ENCODE peak calls at places on chromosomes 4 and X, in four cellular contexts. L is activated T-helper 1 cell treated with anti-CD3 and anti-CD28 coated beads, Interleukin-2, amount 50 U/mL, for 16 hours; X is germinal center; P is progenitor cell of endocrine pancreas. N is an unnamed sample.

GRCh38 chr4:140141196-140141845 is 12.7 kb downstream of the MAML3 start:
- DNase-seq in L (no peak), P (no peak), X (no peak), N (no peak)

GRCh38 chr4:20520901-20521300 is 179.4 kb upstream of the PACRGL start:
- DNase-seq in X (no peak), P (no peak), L (no peak), N (no peak)

GRCh38 chr4:48673537-48673936 is 106.5 kb downstream of the FRYL start:
- DNase-seq in X (no peak), L (no peak), P (no peak), N (no peak)

GRCh38 chrX:140447150-140447549 is 57.7 kb downstream of the SOX3 start:
- DNase-seq in P (no peak), L (no peak), X (no peak), N (no peak)

GRCh38 chr4:70463335-70463734 is 8.7 kb upstream of the MUC7 start:
- DNase-seq in X (no peak), P (no peak), L (no peak), N (peak; percentile 7)

GRCh38 chr4:1198070-1198844 is 25.9 kb upstream of the SPON2 start:
- DNase-seq in L (peak; percentile 1), X (no peak), P (no peak), N (no peak)

GRCh38 chrX:103413981-103414380 is 37.6 kb downstream of the BEX3 start:
- DNase-seq in X (no peak), L (no peak), P (no peak), N (no peak)

GRCh38 chr4:7905461-7905915 is 34.2 kb downstream of the AFAP1 start:
- DNase-seq in P (no peak), X (no peak), L (no peak), N (no peak)

GRCh38 chrX:12704706-12705105 is 86.5 kb upstream of the PRPS2 start:
- DNase-seq in X (no peak), P (no peak), L (no peak), N (no peak)

GRCh38 chr4:15104825-15105224 is 102.5 kb downstream of the CPEB2 start:
- DNase-seq in P (no peak), L (no peak), X (no peak), N (no peak)

GRCh38 chr4:36420111-36420679 is 138.8 kb downstream of the DTHD1 start:
- DNase-seq in P (no peak), L (no peak), X (no peak), N (no peak)

GRCh38 chr4:109945056-109945455 is 32.4 kb downstream of the EGF start:
- DNase-seq in L (no peak), P (no peak), X (no peak), N (no peak)

GRCh38 chr4:24816797-24817196 is 21.4 kb downstream of the SOD3 start:
- DNase-seq in P (no peak), L (no peak), X (no peak), N (no peak)